ENCODE peak calls at places on chromosomes 7 and 10, in six cellular contexts. One of them, this sample, is unnamed.

GRCh38 chr10:72598769-72599701 is 26.8 kb downstream of the MICU1 start:
- DNase-seq in GM13977: no peak
- DNase-seq in AG04450: no peak
- DNase-seq in body of pancreas: no peak
- DNase-seq in left ventricle myocardium inferior: no peak
- DNase-seq in upper lobe of right lung: no peak
- DNase-seq in this sample: no peak

GRCh38 chr10:63498665-63499064 is 22.5 kb upstream of the REEP3 start:
- DNase-seq in GM13977: no peak
- DNase-seq in AG04450: no peak
- DNase-seq in body of pancreas: no peak
- DNase-seq in left ventricle myocardium inferior: no peak
- DNase-seq in upper lobe of right lung: no peak
- DNase-seq in this sample: no peak

GRCh38 chr10:70634011-70634410 is 31.5 kb upstream of the PRF1 start:
- DNase-seq in GM13977: no peak
- DNase-seq in AG04450: no peak
- DNase-seq in body of pancreas: no peak
- DNase-seq in left ventricle myocardium inferior: no peak
- DNase-seq in upper lobe of right lung: no peak
- DNase-seq in this sample: no peak

GRCh38 chr10:36819781-36820180 is 305.6 kb upstream of the ANKRD30A start:
- DNase-seq in GM13977: no peak
- DNase-seq in AG04450: no peak
- DNase-seq in body of pancreas: no peak
- DNase-seq in left ventricle myocardium inferior: no peak
- DNase-seq in upper lobe of right lung: no peak
- DNase-seq in this sample: no peak

GRCh38 chr10:111200505-111201186 is 123.8 kb downstream of the ADRA2A start:
- DNase-seq in GM13977: no peak
- DNase-seq in AG04450: no peak
- DNase-seq in body of pancreas: peak
- DNase-seq in left ventricle myocardium inferior: no peak
- DNase-seq in upper lobe of right lung: no peak
- DNase-seq in this sample: no peak

GRCh38 chr7:130615583-130615982 is 53.0 kb downstream of the COPG2 start:
- DNase-seq in GM13977: no peak
- DNase-seq in AG04450: no peak
- DNase-seq in body of pancreas: no peak
- DNase-seq in left ventricle myocardium inferior: no peak
- DNase-seq in upper lobe of right lung: no peak
- DNase-seq in this sample: no peak

GRCh38 chr10:79445217-79445707 is at the start of gene ZCCHC24:
- DNase-seq in GM13977: peak
- DNase-seq in AG04450: no peak
- DNase-seq in body of pancreas: peak
- DNase-seq in left ventricle myocardium inferior: peak
- DNase-seq in upper lobe of right lung: peak
- DNase-seq in this sample: no peak

GRCh38 chr7:64875658-64876406 is 27.2 kb upstream of the ZNF273 start:
- DNase-seq in GM13977: peak
- DNase-seq in AG04450: no peak
- DNase-seq in body of pancreas: no peak
- DNase-seq in left ventricle myocardium inferior: no peak
- DNase-seq in upper lobe of right lung: no peak
- DNase-seq in this sample: no peak

GRCh38 chr7:2937701-2938513 is 93.8 kb upstream of the GNA12 start:
- DNase-seq in GM13977: no peak
- DNase-seq in AG04450: no peak
- DNase-seq in body of pancreas: peak
- DNase-seq in left ventricle myocardium inferior: no peak
- DNase-seq in upper lobe of right lung: peak
- DNase-seq in this sample: peak

GRCh38 chr7:11412036-11412435 is 420.0 kb downstream of the THSD7A start:
- DNase-seq in GM13977: no peak
- DNase-seq in AG04450: no peak
- DNase-seq in body of pancreas: no peak
- DNase-seq in left ventricle myocardium inferior: no peak
- DNase-seq in upper lobe of right lung: no peak
- DNase-seq in this sample: no peak

GRCh38 chr10:71513454-71513853 is 116.7 kb downstream of the CDH23 start:
- DNase-seq in GM13977: no peak
- DNase-seq in AG04450: no peak
- DNase-seq in body of pancreas: no peak
- DNase-seq in left ventricle myocardium inferior: no peak
- DNase-seq in upper lobe of right lung: no peak
- DNase-seq in this sample: no peak

GRCh38 chr7:149468208-149468607 is 7.3 kb upstream of the ZNF777 start:
- DNase-seq in GM13977: no peak
- DNase-seq in AG04450: no peak
- DNase-seq in body of pancreas: no peak
- DNase-seq in left ventricle myocardium inferior: no peak
- DNase-seq in upper lobe of right lung: no peak
- DNase-seq in this sample: no peak

GRCh38 chr7:51366930-51367613 is 50.5 kb upstream of the COBL start:
- DNase-seq in GM13977: peak
- DNase-seq in AG04450: no peak
- DNase-seq in body of pancreas: peak
- DNase-seq in left ventricle myocardium inferior: no peak
- DNase-seq in upper lobe of right lung: no peak
- DNase-seq in this sample: no peak

GRCh38 chr10:35912615-35913170 is 270.6 kb upstream of the FZD8 start:
- DNase-seq in GM13977: no peak
- DNase-seq in AG04450: peak
- DNase-seq in body of pancreas: no peak
- DNase-seq in left ventricle myocardium inferior: no peak
- DNase-seq in upper lobe of right lung: no peak
- DNase-seq in this sample: no peak

GRCh38 chr7:1694551-1694950 is 24.5 kb downstream of the ELFN1 start:
- DNase-seq in GM13977: no peak
- DNase-seq in AG04450: no peak
- DNase-seq in body of pancreas: no peak
- DNase-seq in left ventricle myocardium inferior: peak
- DNase-seq in upper lobe of right lung: peak
- DNase-seq in this sample: peak

GRCh38 chr7:73741600-73741999 is 3.0 kb upstream of the ABHD11 start:
- DNase-seq in GM13977: no peak
- DNase-seq in AG04450: no peak
- DNase-seq in body of pancreas: peak
- DNase-seq in left ventricle myocardium inferior: no peak
- DNase-seq in upper lobe of right lung: no peak
- DNase-seq in this sample: no peak

GRCh38 chr10:13018171-13018570 is 16.7 kb upstream of the CCDC3 start:
- DNase-seq in GM13977: no peak
- DNase-seq in AG04450: peak
- DNase-seq in body of pancreas: no peak
- DNase-seq in left ventricle myocardium inferior: no peak
- DNase-seq in upper lobe of right lung: no peak
- DNase-seq in this sample: no peak

GRCh38 chr7:8184241-8184640 is 77.7 kb downstream of the ICA1 start:
- DNase-seq in GM13977: no peak
- DNase-seq in AG04450: no peak
- DNase-seq in body of pancreas: no peak
- DNase-seq in left ventricle myocardium inferior: no peak
- DNase-seq in upper lobe of right lung: no peak
- DNase-seq in this sample: no peak

GRCh38 chr10:624605-625334 is 64.7 kb downstream of the DIP2C start:
- DNase-seq in GM13977: no peak
- DNase-seq in AG04450: peak
- DNase-seq in body of pancreas: peak
- DNase-seq in left ventricle myocardium inferior: peak
- DNase-seq in upper lobe of right lung: peak
- DNase-seq in this sample: no peak

GRCh38 chr7:55172881-55173609 is 154.2 kb downstream of the EGFR start:
- DNase-seq in GM13977: no peak
- DNase-seq in AG04450: no peak
- DNase-seq in body of pancreas: no peak
- DNase-seq in left ventricle myocardium inferior: no peak
- DNase-seq in upper lobe of right lung: peak
- DNase-seq in this sample: no peak

GRCh38 chr7:106346678-106347217 is 62.0 kb upstream of the NAMPT start:
- DNase-seq in GM13977: peak
- DNase-seq in AG04450: peak
- DNase-seq in body of pancreas: no peak
- DNase-seq in left ventricle myocardium inferior: no peak
- DNase-seq in upper lobe of right lung: no peak
- DNase-seq in this sample: no peak

GRCh38 chr7:135300913-135301765 is 67.5 kb downstream of the STRA8 start:
- DNase-seq in GM13977: no peak
- DNase-seq in AG04450: no peak
- DNase-seq in body of pancreas: no peak
- DNase-seq in left ventricle myocardium inferior: no peak
- DNase-seq in upper lobe of right lung: no peak
- DNase-seq in this sample: no peak

GRCh38 chr10:97508342-97508741 is 9.6 kb downstream of the UBTD1 start:
- DNase-seq in GM13977: no peak
- DNase-seq in AG04450: no peak
- DNase-seq in body of pancreas: no peak
- DNase-seq in left ventricle myocardium inferior: no peak
- DNase-seq in upper lobe of right lung: no peak
- DNase-seq in this sample: no peak

GRCh38 chr7:102415685-102416225 is 17.6 kb upstream of the ORAI2 start:
- DNase-seq in GM13977: no peak
- DNase-seq in AG04450: no peak
- DNase-seq in body of pancreas: no peak
- DNase-seq in left ventricle myocardium inferior: no peak
- DNase-seq in upper lobe of right lung: no peak
- DNase-seq in this sample: no peak

GRCh38 chr7:2012981-2013380 is 219.8 kb downstream of the MAD1L1 start:
- DNase-seq in GM13977: no peak
- DNase-seq in AG04450: no peak
- DNase-seq in body of pancreas: peak
- DNase-seq in left ventricle myocardium inferior: peak
- DNase-seq in upper lobe of right lung: peak
- DNase-seq in this sample: peak

GRCh38 chr10:99913831-99914235 is 95.9 kb downstream of the DNMBP start:
- DNase-seq in GM13977: no peak
- DNase-seq in AG04450: no peak
- DNase-seq in body of pancreas: peak
- DNase-seq in left ventricle myocardium inferior: no peak
- DNase-seq in upper lobe of right lung: no peak
- DNase-seq in this sample: no peak

GRCh38 chr10:95214369-95214768 is 20.3 kb downstream of the ACSM6 start:
- DNase-seq in GM13977: no peak
- DNase-seq in AG04450: no peak
- DNase-seq in body of pancreas: no peak
- DNase-seq in left ventricle myocardium inferior: no peak
- DNase-seq in upper lobe of right lung: no peak
- DNase-seq in this sample: no peak

GRCh38 chr10:104345941-104346340 is 7.7 kb upstream of the ITPRIP start:
- DNase-seq in GM13977: no peak
- DNase-seq in AG04450: no peak
- DNase-seq in body of pancreas: no peak
- DNase-seq in left ventricle myocardium inferior: no peak
- DNase-seq in upper lobe of right lung: no peak
- DNase-seq in this sample: no peak

GRCh38 chr10:94103902-94104301 is 110.2 kb downstream of the PLCE1 start:
- DNase-seq in GM13977: no peak
- DNase-seq in AG04450: peak
- DNase-seq in body of pancreas: no peak
- DNase-seq in left ventricle myocardium inferior: no peak
- DNase-seq in upper lobe of right lung: no peak
- DNase-seq in this sample: no peak

GRCh38 chr10:109773818-109774440 is 149.4 kb downstream of the XPNPEP1 start:
- DNase-seq in GM13977: peak
- DNase-seq in AG04450: no peak
- DNase-seq in body of pancreas: no peak
- DNase-seq in left ventricle myocardium inferior: no peak
- DNase-seq in upper lobe of right lung: no peak
- DNase-seq in this sample: no peak
- TF ChIP-seq CTCF in GM13977: peak
- TF ChIP-seq CTCF in AG04450: peak
- TF ChIP-seq CTCF in body of pancreas: peak
- TF ChIP-seq CTCF in left ventricle myocardium inferior: peak
- TF ChIP-seq CTCF in upper lobe of right lung: peak
- TF ChIP-seq CTCF in this sample: peak

DNA sequence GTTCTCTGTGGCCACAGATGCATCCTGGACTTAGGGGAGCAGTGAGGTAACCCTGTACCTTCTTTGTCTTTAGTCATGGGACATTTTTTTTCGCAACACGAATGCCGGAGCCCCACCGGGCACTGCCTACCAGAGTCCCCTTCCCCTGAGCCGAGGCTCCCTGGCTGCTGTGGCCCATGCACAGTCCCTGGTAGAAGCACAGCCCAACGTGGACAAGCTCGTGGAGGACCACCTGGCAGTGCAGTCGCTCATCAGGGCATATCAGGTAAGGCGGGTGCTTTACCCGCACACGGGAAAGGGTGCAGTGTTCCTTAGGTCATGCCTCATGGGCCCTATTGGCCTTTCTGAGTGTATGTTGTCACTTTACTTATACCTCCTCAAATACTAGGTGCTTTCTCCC is 38.8 kb downstream of the OGDH start:
- DNase-seq in GM13977: no peak
- DNase-seq in AG04450: no peak
- DNase-seq in body of pancreas: no peak
- DNase-seq in left ventricle myocardium inferior: no peak
- DNase-seq in upper lobe of right lung: no peak
- DNase-seq in this sample: no peak
- TF ChIP-seq CTCF in GM13977: no peak
- TF ChIP-seq CTCF in AG04450: no peak
- TF ChIP-seq CTCF in body of pancreas: no peak
- TF ChIP-seq CTCF in left ventricle myocardium inferior: no peak
- TF ChIP-seq CTCF in upper lobe of right lung: no peak
- TF ChIP-seq CTCF in this sample: no peak

GRCh38 chr7:107661081-107661864 is 645 bp downstream of the SLC26A4 start:
- DNase-seq in GM13977: peak
- DNase-seq in AG04450: no peak
- DNase-seq in body of pancreas: peak
- DNase-seq in left ventricle myocardium inferior: peak
- DNase-seq in upper lobe of right lung: peak
- DNase-seq in this sample: peak
- TF ChIP-seq CTCF in GM13977: peak
- TF ChIP-seq CTCF in AG04450: peak
- TF ChIP-seq CTCF in body of pancreas: no peak
- TF ChIP-seq CTCF in left ventricle myocardium inferior: peak
- TF ChIP-seq CTCF in upper lobe of right lung: no peak
- TF ChIP-seq CTCF in this sample: peak

GRCh38 chr7:151601521-151602305 is 82.0 kb upstream of the RHEB start:
- DNase-seq in GM13977: no peak
- DNase-seq in AG04450: no peak
- DNase-seq in body of pancreas: no peak
- DNase-seq in left ventricle myocardium inferior: no peak
- DNase-seq in upper lobe of right lung: no peak
- DNase-seq in this sample: no peak

GRCh38 chr7:151598045-151598444 is 78.3 kb upstream of the RHEB start:
- DNase-seq in GM13977: no peak
- DNase-seq in AG04450: peak
- DNase-seq in body of pancreas: no peak
- DNase-seq in left ventricle myocardium inferior: no peak
- DNase-seq in upper lobe of right lung: no peak
- DNase-seq in this sample: no peak

GRCh38 chr7:151595702-151596340 is 76.1 kb upstream of the RHEB start:
- DNase-seq in GM13977: no peak
- DNase-seq in AG04450: no peak
- DNase-seq in body of pancreas: peak
- DNase-seq in left ventricle myocardium inferior: no peak
- DNase-seq in upper lobe of right lung: no peak
- DNase-seq in this sample: no peak

GRCh38 chr7:151597541-151597940 is 77.8 kb upstream of the RHEB start:
- DNase-seq in GM13977: no peak
- DNase-seq in AG04450: no peak
- DNase-seq in body of pancreas: no peak
- DNase-seq in left ventricle myocardium inferior: no peak
- DNase-seq in upper lobe of right lung: no peak
- DNase-seq in this sample: no peak

GRCh38 chr7:151599401-151600227 is 79.9 kb upstream of the RHEB start:
- DNase-seq in GM13977: no peak
- DNase-seq in AG04450: peak
- DNase-seq in body of pancreas: no peak
- DNase-seq in left ventricle myocardium inferior: no peak
- DNase-seq in upper lobe of right lung: no peak
- DNase-seq in this sample: no peak
- TF ChIP-seq CTCF in GM13977: no peak
- TF ChIP-seq CTCF in AG04450: no peak
- TF ChIP-seq CTCF in body of pancreas: no peak
- TF ChIP-seq CTCF in left ventricle myocardium inferior: no peak
- TF ChIP-seq CTCF in upper lobe of right lung: no peak
- TF ChIP-seq CTCF in this sample: peak